ENCODE peak calls at places on chromosomes 13 and 19, in seven cellular contexts. Y is HCT116, L is H1, W is HepG2, I is SK-N-SH, J is K562, B is GM12878. N is an unnamed sample.

GRCh38 chr19:32061304-32061703 is 284.1 kb upstream of the ZNF507 start:
- DNase-seq in Y (no peak), J (no peak), B (no peak), W (no peak), I (no peak), L (no peak), N (no peak)

GRCh38 chr13:40430234-40430633 is 236.2 kb downstream of the FOXO1 start:
- DNase-seq in L (no peak), I (peak; percentile 27), W (no peak), Y (no peak), B (no peak), J (no peak), N (no peak)

GRCh38 chr19:55670280-55671053 is 4.6 kb upstream of the EPN1 start:
- DNase-seq in I (no peak), W (no peak), L (no peak), Y (no peak), B (no peak), J (no peak), N (no peak)

GRCh38 chr13:24107955-24108614 is 52.4 kb upstream of the SPATA13 start:
- DNase-seq in W (no peak), I (no peak), Y (no peak), B (no peak), L (no peak), J (no peak), N (no peak)

GRCh38 chr19:56838930-56839664 is 1.4 kb downstream of the PEG3 start:
- DNase-seq in W (peak; percentile 97), I (peak; percentile 69), B (no peak), Y (no peak), J (no peak), L (no peak), N (no peak)

GRCh38 chr13:98657506-98658085 is 80.7 kb upstream of the STK24 start:
- DNase-seq in W (no peak), J (no peak), B (no peak), Y (no peak), L (no peak), I (peak; percentile 48), N (no peak)

GRCh38 chr13:20923272-20923671 is 20.7 kb upstream of the XPO4 start:
- DNase-seq in I (no peak), J (no peak), Y (no peak), L (no peak), W (no peak), B (no peak), N (no peak)

GRCh38 chr19:45324349-45324907 is 1.8 kb upstream of the CKM start:
- DNase-seq in Y (no peak), W (no peak), B (no peak), J (no peak), I (no peak), L (no peak), N (no peak)

GRCh38 chr13:98752111-98752941 is at the start of gene SLC15A1:
- DNase-seq in W (no peak), I (peak; percentile 70), L (peak; percentile 70), J (no peak), B (no peak), Y (no peak), N (no peak)

GRCh38 chr19:46453661-46454060 is 17.7 kb downstream of the PNMA8A start:
- DNase-seq in J (no peak), I (no peak), W (no peak), B (no peak), L (no peak), Y (no peak), N (no peak)

GRCh38 chr13:20161275-20161950 is 561 bp upstream of the GJA3 start:
- DNase-seq in L (peak; percentile 61), B (no peak), I (peak; percentile 43), Y (no peak), J (no peak), W (no peak), N (no peak)

GRCh38 chr13:43204591-43204990 is 181.2 kb downstream of the DNAJC15 start:
- DNase-seq in J (no peak), W (no peak), B (no peak), I (no peak), Y (no peak), L (no peak), N (no peak)

GRCh38 chr19:16904599-16904998 is 15.8 kb downstream of the F2RL3 start:
- DNase-seq in Y (no peak), W (no peak), L (no peak), B (no peak), J (no peak), I (no peak), N (no peak)

GRCh38 chr13:110114351-110114750 is 192.6 kb downstream of the COL4A1 start:
- DNase-seq in I (no peak), L (no peak), B (no peak), Y (no peak), W (no peak), J (no peak), N (no peak)

GRCh38 chr19:3606174-3606689 is 443 bp downstream of the TBXA2R start:
- DNase-seq in B (no peak), W (no peak), L (peak; percentile 62), J (peak; percentile 71), Y (peak; percentile 10), I (peak; percentile 78), N (peak; percentile 75)

GRCh38 chr19:35727053-35727955 is 9.5 kb downstream of the KMT2B start:
- DNase-seq in L (no peak), W (no peak), Y (no peak), J (no peak), I (no peak), B (no peak), N (no peak)

GRCh38 chr19:11018179-11018578 is 57.3 kb downstream of the SMARCA4 start:
- DNase-seq in B (no peak), L (no peak), Y (no peak), W (no peak), I (no peak), J (peak; percentile 31), N (no peak)

GRCh38 chr19:49591731-49592485 is 926 bp downstream of the PRR12 start:
- DNase-seq in L (peak; percentile 79), I (peak; percentile 62), J (peak; percentile 72), Y (no peak), W (no peak), B (no peak), N (no peak)

GRCh38 chr19:38317104-38317612 is 1.4 kb upstream of the YIF1B start:
- DNase-seq in J (peak; percentile 92), Y (no peak), I (no peak), L (no peak), B (no peak), W (no peak), N (no peak)

GRCh38 chr19:16425019-16425418 is 46.8 kb downstream of the EPS15L1 start:
- DNase-seq in Y (no peak), B (no peak), W (no peak), I (no peak), L (no peak), J (no peak), N (no peak)

GRCh38 chr13:113401452-113402415 is 37.8 kb upstream of the GRTP1 start:
- DNase-seq in W (no peak), B (no peak), Y (no peak), J (no peak), L (no peak), I (peak; percentile 1), N (no peak)

GRCh38 chr19:7705387-7706187 is 3.7 kb upstream of the FCER2 start:
- DNase-seq in I (no peak), Y (no peak), J (no peak), B (peak; percentile 91), L (no peak), W (no peak), N (no peak)

GRCh38 chr19:17125728-17126677 is 50.4 kb downstream of the MYO9B start:
- DNase-seq in J (no peak), W (no peak), L (no peak), Y (no peak), I (peak; percentile 83), B (peak; percentile 79), N (no peak)

GRCh38 chr13:111895896-111896821 is 170.8 kb upstream of the SOX1 start:
- DNase-seq in Y (no peak), I (no peak), B (no peak), J (no peak), W (no peak), L (peak; percentile 45), N (no peak)

GRCh38 chr13:114123876-114124275 is 8.5 kb downstream of the RASA3 start:
- DNase-seq in Y (no peak), J (no peak), I (no peak), B (no peak), W (no peak), L (no peak), N (no peak)

GRCh38 chr13:32314968-32315254 is 252 bp downstream of the ZAR1L start:
- DNase-seq in J (peak; percentile 29), B (no peak), Y (peak; percentile 43), L (no peak), W (peak; percentile 40), I (peak; percentile 60), N (peak; percentile 16)

GRCh38 chr13:32315255-32316029 is at the start of the genes BRCA2 and ZAR1L:
- DNase-seq in J (peak; percentile 74), W (peak; percentile 79), Y (peak; percentile 77), I (peak; percentile 90), L (peak; percentile 90), B (peak; percentile 68), N (peak; percentile 87)

GRCh38 chr13:32316476-32316875 is 1.2 kb downstream of the BRCA2 start:
- DNase-seq in I (no peak), L (no peak), J (no peak), W (no peak), B (no peak), Y (no peak), N (no peak)

GRCh38 chr13:32316030-32316344 is 679 bp downstream of the BRCA2 start:
- DNase-seq in L (no peak), W (no peak), J (no peak), Y (no peak), B (peak; percentile 66), I (no peak), N (no peak)

GRCh38 chr13:32314271-32314967 is 744 bp downstream of the ZAR1L start:
- DNase-seq in J (no peak), Y (no peak), I (no peak), L (no peak), W (no peak), B (no peak), N (no peak)
- TF ChIP-seq JUND in J (no peak), Y (no peak), I (no peak), L (no peak), W (no peak), B (no peak), N (no peak)

DNA sequence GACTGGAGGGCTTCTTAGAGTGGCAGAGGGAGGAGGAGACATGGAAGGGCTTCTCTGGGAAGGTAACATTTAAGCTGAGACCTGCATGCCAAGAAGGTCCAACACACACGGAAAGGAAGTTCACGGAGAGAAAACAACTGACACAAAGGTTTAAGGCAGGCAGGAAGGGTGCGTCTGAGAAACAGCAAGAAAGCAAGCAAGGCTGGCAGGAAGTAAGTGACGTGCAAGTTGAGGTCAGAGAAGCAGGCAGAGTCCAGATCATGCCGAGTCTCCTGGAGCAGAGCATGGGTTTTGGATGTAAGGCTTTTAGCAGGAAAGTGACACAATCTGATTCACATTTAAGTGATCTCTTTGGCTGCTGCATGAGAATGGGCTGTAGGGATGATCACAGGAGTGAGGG is 60.5 kb downstream of the ATP7B start:
- DNase-seq in L (no peak), B (no peak), W (no peak), J (no peak), I (no peak), Y (no peak), N (no peak)
- TF ChIP-seq JUND in L (no peak), B (no peak), W (no peak), J (no peak), I (no peak), Y (no peak), N (no peak)

GRCh38 chr19:40798997-40799557 is at the start of gene EGLN2:
- DNase-seq in W (no peak), I (peak; percentile 98), J (peak; percentile 95), L (no peak), Y (no peak), B (no peak), N (peak; percentile 72)
- TF ChIP-seq JUND in W (no peak), I (no peak), J (no peak), L (peak; percentile 18), Y (no peak), B (peak; percentile 35), N (no peak)

GRCh38 chr13:100392709-100393630 is 195.6 kb downstream of the GGACT start:
- DNase-seq in Y (peak; percentile 98), B (peak; percentile 19), J (peak; percentile 80), W (peak; percentile 91), I (no peak), L (no peak), N (peak; percentile 7)
- TF ChIP-seq JUND in Y (peak; percentile 100), B (no peak), J (peak; percentile 100), W (peak; percentile 91), I (peak; percentile 100), L (peak; percentile 99), N (peak; percentile 89)